ENCODE peak calls at places on chromosomes 11 and 22, in six cellular contexts. U is NCI-H1436; A is T-helper 2 cell; X is activated gamma-delta T cell treated with anti-CD3 and anti-CD28 coated beads, Interleukin-2, amount 50 U/mL, for 16 hours; N is fibroblast of gingiva; J is mesothelial cell of epicardium. H is an unnamed sample.

GRCh38 chr11:293852-294661 is 5.1 kb downstream of the PGGHG start:
- DNase-seq in U (no peak), X (no peak), A (no peak), N (no peak), J (no peak), H (no peak)

GRCh38 chr11:32137869-32138268 is 47.0 kb downstream of the RCN1 start:
- DNase-seq in U (no peak), A (no peak), J (no peak), N (no peak), X (no peak), H (no peak)

GRCh38 chr11:57290288-57290687 is 34.5 kb downstream of the TNKS1BP1 start:
- DNase-seq in J (no peak), N (no peak), A (no peak), X (no peak), U (no peak), H (no peak)

GRCh38 chr22:42284643-42285181 is 14.3 kb upstream of the TCF20 start:
- DNase-seq in X (no peak), A (no peak), U (no peak), N (no peak), J (no peak), H (no peak)

GRCh38 chr11:116984589-116984988 is 113.6 kb downstream of the SIK3 start:
- DNase-seq in X (no peak), J (no peak), U (no peak), A (no peak), N (peak; percentile 96), H (no peak)

GRCh38 chr11:63212742-63213141 is 30.7 kb downstream of the SLC22A25 start:
- DNase-seq in A (peak; percentile 6), J (no peak), N (no peak), U (no peak), X (no peak), H (peak; percentile 11)

GRCh38 chr11:27611946-27612455 is 88.3 kb downstream of the BDNF start:
- DNase-seq in N (no peak), J (no peak), X (no peak), A (no peak), U (no peak), H (no peak)

GRCh38 chr11:61091373-61092279 is 10.7 kb upstream of the CD5 start:
- DNase-seq in U (no peak), X (no peak), N (no peak), J (no peak), A (peak; percentile 69), H (no peak)

GRCh38 chr22:49770454-49771265 is 57.0 kb downstream of the BRD1 start:
- DNase-seq in A (peak; percentile 44), J (no peak), X (no peak), N (no peak), U (no peak), H (no peak)

GRCh38 chr11:70532066-70532440 is 133.7 kb downstream of the CTTN start:
- DNase-seq in J (no peak), U (no peak), N (no peak), A (no peak), X (no peak), H (no peak)

GRCh38 chr22:28955817-28956216 is 72.4 kb downstream of the ZNRF3 start:
- DNase-seq in A (peak; percentile 91), U (no peak), X (peak; percentile 77), N (no peak), J (no peak), H (no peak)

GRCh38 chr11:35248558-35249323 is 109.8 kb downstream of the CD44 start:
- DNase-seq in U (no peak), X (no peak), J (no peak), A (no peak), N (no peak), H (no peak)

GRCh38 chr11:62392944-62393628 is 25.7 kb upstream of the SCGB1A1 start:
- DNase-seq in J (no peak), A (peak; percentile 35), U (peak; percentile 6), N (no peak), X (no peak), H (no peak)

GRCh38 chr11:859394-860131 is 16.9 kb downstream of the TSPAN4 start:
- DNase-seq in U (peak; percentile 86), X (no peak), A (no peak), J (peak; percentile 78), N (peak; percentile 78), H (peak; percentile 81)

GRCh38 chr11:26322335-26323067 is 9.4 kb upstream of the ANO3 start:
- DNase-seq in A (no peak), N (no peak), X (no peak), U (no peak), J (no peak), H (no peak)

H was measured in NCI-H2227 treated with DMSO at 0.1 percent for 48 hours.